ENCODE peak calls at places on chromosomes 6 and 20, in nine cellular contexts. U is breast epithelium, O is uterus, X is ovary, V is body of pancreas, E is heart left ventricle, M is upper lobe of left lung, C is spleen, F is A549. N is an unnamed sample.

GRCh38 chr6:160861824-160862223 is 129.7 kb upstream of the MAP3K4 start:
- DNase-seq in X (no peak), U (no peak), V (no peak), M (no peak), C (no peak), O (no peak), E (no peak), F (no peak), N (no peak)

GRCh38 chr6:135451617-135452190 is 45.8 kb downstream of the AHI1 start:
- DNase-seq in M (no peak), O (no peak), E (no peak), V (no peak), X (no peak), C (no peak), U (no peak), F (no peak), N (no peak)

GRCh38 chr6:34246563-34247391 is 2.0 kb downstream of the SMIM29 start:
- DNase-seq in V (no peak), M (no peak), O (no peak), U (no peak), C (peak; percentile 86), X (peak; percentile 43), F (no peak), E (no peak), N (no peak)

GRCh38 chr6:25717856-25718740 is 36.4 kb upstream of the SLC17A4 start:
- DNase-seq in X (no peak), O (no peak), M (no peak), C (no peak), E (no peak), V (peak; percentile 44), F (peak; percentile 13), U (no peak), N (peak; percentile 21)

GRCh38 chr6:105137388-105137787 is 42.4 kb downstream of the POPDC3 start:
- DNase-seq in U (no peak), M (peak; percentile 42), V (no peak), F (no peak), X (peak; percentile 22), E (peak; percentile 30), O (peak; percentile 27), C (no peak), N (peak; percentile 33)

GRCh38 chr20:43870484-43870883 is 44.2 kb upstream of the TOX2 start:
- DNase-seq in X (no peak), C (no peak), E (no peak), U (no peak), O (no peak), F (no peak), V (no peak), M (no peak), N (no peak)

GRCh38 chr6:148240463-148240845 is 102.2 kb upstream of the SASH1 start:
- DNase-seq in E (peak; percentile 38), O (no peak), V (no peak), F (no peak), C (no peak), U (no peak), M (no peak), X (no peak), N (no peak)

GRCh38 chr20:32908334-32909292 is 49.9 kb downstream of the EFCAB8 start:
- DNase-seq in X (no peak), O (no peak), M (no peak), E (no peak), F (no peak), V (no peak), C (peak; percentile 60), U (no peak), N (no peak)

GRCh38 chr6:43628392-43629103 is 516 bp downstream of the GTPBP2 start:
- DNase-seq in U (no peak), O (peak; percentile 63), X (peak; percentile 53), F (peak; percentile 35), V (peak; percentile 53), M (no peak), C (no peak), E (peak; percentile 63), N (peak; percentile 61)

GRCh38 chr20:41046716-41047115 is 18.1 kb downstream of the TOP1 start:
- DNase-seq in V (no peak), M (no peak), C (no peak), X (no peak), U (no peak), O (no peak), E (no peak), F (no peak), N (no peak)

GRCh38 chr6:17413313-17413750 is 19.9 kb downstream of the CAP2 start:
- DNase-seq in M (no peak), E (no peak), O (no peak), F (no peak), C (no peak), X (no peak), U (no peak), V (no peak), N (no peak)

GRCh38 chr20:6852478-6852877 is 85.0 kb downstream of the BMP2 start:
- DNase-seq in V (no peak), U (no peak), E (no peak), M (no peak), C (no peak), O (no peak), F (no peak), X (no peak), N (no peak)

GRCh38 chr6:25601797-25602679 is 50.0 kb upstream of the SCGN start:
- DNase-seq in M (no peak), X (no peak), U (no peak), O (no peak), C (no peak), F (peak; percentile 28), E (no peak), V (no peak), N (no peak)

GRCh38 chr20:59004493-59004762 is 2.6 kb downstream of the CTSZ start:
- DNase-seq in V (peak; percentile 61), O (no peak), M (peak; percentile 17), U (peak; percentile 48), E (peak; percentile 55), F (no peak), C (peak; percentile 94), X (no peak), N (no peak)

GRCh38 chr20:54293526-54293925 is 85.6 kb downstream of the PFDN4 start:
- DNase-seq in F (no peak), O (peak; percentile 15), C (no peak), U (no peak), E (no peak), M (no peak), X (no peak), V (peak; percentile 51), N (no peak)

GRCh38 chr20:11906626-11907480 is 10.8 kb upstream of the BTBD3 start:
- DNase-seq in F (no peak), U (no peak), O (no peak), E (no peak), C (no peak), X (no peak), M (no peak), V (no peak), N (no peak)

GRCh38 chr6:63634630-63635029 is 972 bp upstream of the PHF3 start:
- DNase-seq in V (no peak), C (no peak), X (no peak), F (no peak), E (no peak), O (no peak), U (no peak), M (no peak), N (no peak)

GRCh38 chr6:132300323-132300949 is 100.8 kb downstream of the MOXD1 start:
- DNase-seq in V (peak; percentile 48), C (no peak), O (no peak), M (no peak), X (no peak), U (no peak), F (peak; percentile 16), E (no peak), N (peak; percentile 60)

GRCh38 chr6:168546173-168546572 is 105.2 kb downstream of the SMOC2 start:
- DNase-seq in E (no peak), F (no peak), O (no peak), X (no peak), M (no peak), C (no peak), U (no peak), V (peak; percentile 25), N (peak; percentile 56)

GRCh38 chr6:43172127-43173007 is 1.3 kb downstream of the SRF start:
- DNase-seq in O (peak; percentile 63), U (peak; percentile 59), C (peak; percentile 93), V (peak; percentile 52), F (no peak), X (peak; percentile 71), M (peak; percentile 91), E (peak; percentile 71), N (peak; percentile 62)

GRCh38 chr6:134020071-134020470 is 32.4 kb downstream of the SLC2A12 start:
- DNase-seq in U (no peak), X (no peak), C (no peak), V (no peak), M (no peak), F (no peak), E (no peak), O (no peak), N (no peak)

GRCh38 chr6:94894300-94894699 is 683.0 kb upstream of the MANEA start:
- DNase-seq in E (no peak), O (no peak), C (no peak), V (no peak), M (no peak), F (no peak), U (no peak), X (no peak), N (no peak)

DNA sequence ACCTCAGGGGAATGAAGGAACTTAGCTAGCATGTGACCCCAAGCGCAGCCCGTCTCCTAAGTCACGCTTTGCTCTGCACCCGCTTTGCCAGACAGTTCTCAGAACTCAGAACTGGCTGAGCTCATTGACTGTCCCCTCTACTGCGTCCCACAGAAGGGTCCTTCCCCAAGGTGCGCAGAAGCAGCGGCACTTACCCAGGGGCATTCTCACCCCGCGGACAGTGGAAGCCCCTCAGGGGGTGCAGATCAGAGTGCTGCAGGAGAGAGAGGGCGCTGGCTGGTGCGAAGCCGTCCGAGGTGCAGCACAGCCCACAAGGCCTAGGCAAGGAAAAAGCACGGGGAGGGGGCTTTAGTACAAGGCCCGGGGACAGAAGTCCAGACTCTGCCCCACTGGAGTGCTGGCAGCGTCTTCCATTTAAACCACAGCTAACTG is 802 bp downstream of the SNHG17 start:
- DNase-seq in V (peak; percentile 32), C (peak; percentile 80), F (no peak), E (no peak), U (no peak), X (peak; percentile 35), M (peak; percentile 41), O (no peak), N (peak; percentile 34)
- TF ChIP-seq POLR2A in V (no peak), C (no peak), F (no peak), E (no peak), U (no peak), X (no peak), M (no peak), O (no peak), N (no peak)

GRCh38 chr6:16401868-16402267 is 163.5 kb downstream of the GMPR start:
- DNase-seq in E (no peak), X (no peak), V (no peak), M (no peak), F (no peak), U (no peak), C (no peak), O (no peak), N (no peak)
- H3K4me1 ChIP-seq in E (no peaks in the 10 kb centered on the region), X (peaks cover 8% of the 10 kb centered on the region), V (no peaks in the 10 kb centered on the region), M (no peaks in the 10 kb centered on the region), F (no peaks in the 10 kb centered on the region), U (no peaks in the 10 kb centered on the region), C (peaks cover 4% of the 10 kb centered on the region), O (peaks cover 17% of the 10 kb centered on the region), N (peaks cover 9% of the 10 kb centered on the region)

GRCh38 chr6:37891072-37891471 is 71.5 kb downstream of the ZFAND3 start:
- DNase-seq in U (no peak), X (no peak), V (no peak), C (no peak), E (no peak), O (no peak), F (no peak), M (no peak), N (no peak)
- TF ChIP-seq CTCF in U (no peak), X (no peak), V (no peak), C (no peak), E (no peak), O (no peak), F (no peak), M (no peak), N (no peak)

GRCh38 chr6:165403006-165403405 is 93.6 kb upstream of the C6orf118 start:
- DNase-seq in C (no peak), E (no peak), F (no peak), M (no peak), V (no peak), X (no peak), U (no peak), O (no peak), N (no peak)
- TF ChIP-seq POLR2A in C (no peak), E (no peak), F (no peak), M (no peak), V (no peak), X (no peak), U (no peak), O (no peak), N (no peak)